ENCODE peak calls at places on chromosome 16, in eight cellular contexts. B is heart left ventricle, M is spleen, N is right lobe of liver, I is A549, E is transverse colon, Q is tibial nerve, X is testis. Y is an unnamed sample. For H3K4me1, the result is how much of the 10 kb centered on the place peaks cover.

GRCh38 chr16:29662729-29663019 is 373 bp upstream of the SPN start:
- DNase-seq in B (no peak), M (peak), N (no peak), I (no peak), E (peak), Q (no peak), X (no peak), Y (no peak)

GRCh38 chr16:73068546-73069401 is 20.8 kb upstream of the ZFHX3 start:
- DNase-seq in B (peak), M (no peak), N (no peak), I (peak), E (peak), Q (peak), X (no peak), Y (peak)

GRCh38 chr16:30567991-30568638 is 3.4 kb downstream of the ZNF688 start:
- DNase-seq in B (no peak), M (peak), N (no peak), I (peak), E (peak), Q (no peak), X (no peak), Y (no peak)

GRCh38 chr16:46859719-46860152 is 24.4 kb upstream of the GPT2 start:
- DNase-seq in B (no peak), M (peak), N (no peak), I (peak), E (peak), Q (no peak), X (no peak), Y (no peak)

GRCh38 chr16:87201052-87201451 is 116.1 kb downstream of the C16orf95 start:
- DNase-seq in B (peak), M (no peak), N (no peak), I (peak), E (peak), Q (peak), X (peak), Y (peak)

GRCh38 chr16:88779406-88780099 is 5.5 kb downstream of the PIEZO1 start:
- DNase-seq in B (peak), M (no peak), N (no peak), I (no peak), E (no peak), Q (no peak), X (no peak), Y (peak)

GRCh38 chr16:72763927-72764628 is 283.9 kb downstream of the ZFHX3 start:
- DNase-seq in B (no peak), M (no peak), N (no peak), I (no peak), E (no peak), Q (no peak), X (no peak), Y (no peak)

GRCh38 chr16:73149329-73149728 is 101.4 kb upstream of the ZFHX3 start:
- DNase-seq in B (no peak), M (no peak), N (peak), I (no peak), E (peak), Q (no peak), X (no peak), Y (no peak)

GRCh38 chr16:4515611-4516233 is 22.9 kb downstream of the CDIP1 start:
- DNase-seq in B (no peak), M (peak), N (no peak), I (no peak), E (no peak), Q (no peak), X (no peak), Y (no peak)

GRCh38 chr16:1204941-1205340 is 20.1 kb downstream of the TPSG1 start:
- DNase-seq in B (no peak), M (no peak), N (no peak), I (no peak), E (no peak), Q (no peak), X (no peak), Y (no peak)

GRCh38 chr16:4373909-4374742 is 2.5 kb downstream of the VASN start:
- DNase-seq in B (peak), M (peak), N (peak), I (peak), E (peak), Q (peak), X (peak), Y (peak)

GRCh38 chr16:27175888-27176287 is 27.4 kb upstream of the KDM8 start:
- DNase-seq in B (no peak), M (no peak), N (no peak), I (peak), E (no peak), Q (no peak), X (no peak), Y (no peak)

GRCh38 chr16:3020247-3020603 is at the start of gene TNFRSF12A:
- DNase-seq in B (peak), M (peak), N (peak), I (peak), E (peak), Q (peak), X (peak), Y (peak)

GRCh38 chr16:57389087-57389468 is 15.5 kb upstream of the CCL17 start:
- DNase-seq in B (no peak), M (no peak), N (no peak), I (no peak), E (no peak), Q (no peak), X (no peak), Y (no peak)

GRCh38 chr16:19588661-19589060 is 33.2 kb downstream of the VPS35L start:
- DNase-seq in B (no peak), M (no peak), N (no peak), I (no peak), E (no peak), Q (no peak), X (no peak), Y (no peak)

GRCh38 chr16:7871371-7871770 is 538.7 kb downstream of the RBFOX1 start:
- DNase-seq in B (no peak), M (no peak), N (no peak), I (no peak), E (no peak), Q (no peak), X (no peak), Y (no peak)

GRCh38 chr16:48117217-48118105 is 38.3 kb downstream of the ABCC12 start:
- DNase-seq in B (no peak), M (peak), N (no peak), I (peak), E (peak), Q (no peak), X (peak), Y (no peak)

GRCh38 chr16:49021136-49021535 is 260.5 kb downstream of the CBLN1 start:
- DNase-seq in B (no peak), M (no peak), N (no peak), I (no peak), E (no peak), Q (no peak), X (no peak), Y (no peak)

GRCh38 chr16:29230671-29231091 is 175.8 kb downstream of the NPIPB11 start:
- DNase-seq in B (no peak), M (no peak), N (no peak), I (no peak), E (no peak), Q (no peak), X (no peak), Y (no peak)

GRCh38 chr16:87391324-87391949 is 699 bp upstream of the MAP1LC3B start:
- DNase-seq in B (peak), M (peak), N (peak), I (peak), E (peak), Q (peak), X (peak), Y (peak)

GRCh38 chr16:11585460-11586374 is 1.0 kb downstream of the LITAF start:
- DNase-seq in B (no peak), M (peak), N (peak), I (peak), E (peak), Q (no peak), X (peak), Y (peak)

GRCh38 chr16:82085380-82085779 is 50.3 kb downstream of the HSD17B2 start:
- DNase-seq in B (no peak), M (no peak), N (no peak), I (no peak), E (no peak), Q (no peak), X (no peak), Y (no peak)

GRCh38 chr16:11003141-11003540 is 58.8 kb downstream of the CLEC16A start:
- DNase-seq in B (no peak), M (no peak), N (no peak), I (no peak), E (no peak), Q (no peak), X (no peak), Y (no peak)

GRCh38 chr16:25079637-25080375 is 31.7 kb upstream of the LCMT1 start:
- DNase-seq in B (no peak), M (no peak), N (no peak), I (no peak), E (no peak), Q (no peak), X (no peak), Y (no peak)

GRCh38 chr16:81310045-81310644 is 4.6 kb upstream of the GAN start:
- DNase-seq in B (no peak), M (no peak), N (no peak), I (no peak), E (no peak), Q (no peak), X (no peak), Y (no peak)

GRCh38 chr16:58025351-58026138 is at the start of gene MMP15:
- DNase-seq in B (peak), M (peak), N (peak), I (peak), E (peak), Q (no peak), X (peak), Y (peak)

GRCh38 chr16:14057878-14058382 is 13.2 kb upstream of the MRTFB start:
- DNase-seq in B (peak), M (no peak), N (no peak), I (no peak), E (no peak), Q (no peak), X (peak), Y (peak)

GRCh38 chr16:19700319-19700781 is 17.7 kb downstream of the KNOP1 start:
- DNase-seq in B (no peak), M (peak), N (peak), I (peak), E (peak), Q (no peak), X (peak), Y (peak)

GRCh38 chr16:66427871-66428681 is 981 bp downstream of the BEAN1 start:
- DNase-seq in B (no peak), M (no peak), N (no peak), I (no peak), E (no peak), Q (no peak), X (no peak), Y (no peak)

GRCh38 chr16:89406277-89406888 is 84.0 kb downstream of the ANKRD11 start:
- DNase-seq in B (no peak), M (no peak), N (no peak), I (no peak), E (no peak), Q (no peak), X (no peak), Y (no peak)

GRCh38 chr16:87965417-87965816 is 14.2 kb downstream of the BANP start:
- DNase-seq in B (no peak), M (no peak), N (no peak), I (no peak), E (no peak), Q (no peak), X (no peak), Y (no peak)

GRCh38 chr16:23302045-23302956 is at the start of gene SCNN1B:
- DNase-seq in B (no peak), M (no peak), N (no peak), I (no peak), E (peak), Q (no peak), X (no peak), Y (no peak)

GRCh38 chr16:89923640-89924297 is 627 bp downstream of the TUBB3 start:
- DNase-seq in B (no peak), M (no peak), N (no peak), I (no peak), E (no peak), Q (no peak), X (no peak), Y (no peak)

GRCh38 chr16:28103516-28104170 is 40.1 kb upstream of the GSG1L start:
- DNase-seq in B (no peak), M (peak), N (no peak), I (no peak), E (no peak), Q (no peak), X (no peak), Y (no peak)

GRCh38 chr16:6492742-6493141 is 839.9 kb upstream of the RBFOX1 start:
- DNase-seq in B (no peak), M (no peak), N (no peak), I (no peak), E (no peak), Q (no peak), X (no peak), Y (no peak)

GRCh38 chr16:87297918-87298631 is 19.1 kb downstream of the C16orf95 start:
- DNase-seq in B (no peak), M (peak), N (no peak), I (no peak), E (no peak), Q (no peak), X (peak), Y (no peak)

GRCh38 chr16:727291-727977 is 528 bp downstream of the HAGHL start:
- DNase-seq in B (no peak), M (peak), N (no peak), I (no peak), E (peak), Q (no peak), X (no peak), Y (no peak)

GRCh38 chr16:9113707-9114106 is 22.3 kb downstream of the HAPSTR1 start:
- DNase-seq in B (no peak), M (no peak), N (no peak), I (no peak), E (no peak), Q (no peak), X (no peak), Y (no peak)
- H3K4me1 ChIP-seq in B (half or more), M (half or more), N (under half), I (half or more), E (under half), Q (half or more), X (under half), Y (under half)

GRCh38 chr16:85687651-85688471 is 893 bp downstream of the GINS2 start:
- DNase-seq in B (no peak), M (peak), N (no peak), I (no peak), E (peak), Q (no peak), X (no peak), Y (no peak)
- H3K4me3 ChIP-seq in B (peak), M (no peak), N (no peak), I (peak), E (peak), Q (no peak), X (peak), Y (peak)

DNA sequence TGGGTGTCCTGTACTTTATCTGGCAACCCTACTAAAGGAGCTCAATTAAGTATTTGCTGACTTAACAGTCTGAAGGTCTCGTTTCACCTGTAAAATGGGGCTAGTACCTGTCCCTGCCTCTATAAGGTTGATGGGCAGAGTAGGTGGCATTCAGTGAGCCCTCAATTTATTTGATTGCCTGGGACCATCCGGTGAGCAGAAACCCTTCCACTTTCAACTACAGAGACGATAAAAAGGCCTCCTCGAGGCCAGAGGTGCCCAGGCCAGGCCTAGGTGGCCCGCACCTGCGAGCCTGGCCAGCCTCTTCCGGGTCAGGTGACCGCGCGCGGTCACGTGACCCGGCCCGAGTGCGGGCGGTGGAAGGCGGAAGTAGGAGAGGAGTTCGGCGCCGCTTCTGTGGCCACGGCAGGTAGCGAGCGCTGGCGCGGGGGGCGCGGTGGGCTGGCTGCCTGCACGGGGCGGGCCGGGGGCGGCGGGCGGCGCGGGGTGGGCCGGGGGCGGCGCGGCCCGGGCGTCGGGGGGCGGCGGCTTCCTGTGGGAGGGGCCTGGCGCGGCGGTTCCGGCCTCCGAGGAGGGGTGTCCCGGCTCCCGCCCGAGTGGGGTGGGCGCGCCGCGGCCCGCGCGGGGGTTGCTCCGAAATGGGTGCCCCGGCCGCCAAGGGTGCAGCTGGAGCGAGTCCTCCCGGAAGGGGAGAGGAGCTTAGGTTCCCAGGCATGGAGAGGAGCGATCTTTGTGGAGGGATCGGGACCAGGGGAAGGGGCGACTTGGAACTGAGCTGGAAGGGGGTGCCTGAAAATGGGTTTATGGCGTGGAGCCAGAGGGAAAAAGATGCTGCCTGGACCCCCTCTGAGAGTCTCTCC is at the start of gene WWP2:
- DNase-seq in B (peak), M (peak), N (peak), I (peak), E (peak), Q (peak), X (peak), Y (peak)
- TF ChIP-seq POLR2A in B (peak), M (peak), N (peak), I (peak), E (peak), Q (peak), X (no peak), Y (peak)

GRCh38 chr16:50610331-50611262 is 62.4 kb downstream of the NKD1 start:
- DNase-seq in B (no peak), M (no peak), N (no peak), I (no peak), E (no peak), Q (no peak), X (no peak), Y (no peak)

GRCh38 chr16:50607970-50608557 is 59.9 kb downstream of the NKD1 start:
- DNase-seq in B (no peak), M (no peak), N (no peak), I (no peak), E (no peak), Q (no peak), X (no peak), Y (no peak)

GRCh38 chr16:50611332-50611934 is 63.2 kb downstream of the NKD1 start:
- DNase-seq in B (no peak), M (no peak), N (no peak), I (no peak), E (no peak), Q (no peak), X (no peak), Y (no peak)

GRCh38 chr16:50607447-50607846 is 59.3 kb downstream of the NKD1 start:
- DNase-seq in B (no peak), M (no peak), N (no peak), I (no peak), E (no peak), Q (no peak), X (no peak), Y (no peak)

DNA sequence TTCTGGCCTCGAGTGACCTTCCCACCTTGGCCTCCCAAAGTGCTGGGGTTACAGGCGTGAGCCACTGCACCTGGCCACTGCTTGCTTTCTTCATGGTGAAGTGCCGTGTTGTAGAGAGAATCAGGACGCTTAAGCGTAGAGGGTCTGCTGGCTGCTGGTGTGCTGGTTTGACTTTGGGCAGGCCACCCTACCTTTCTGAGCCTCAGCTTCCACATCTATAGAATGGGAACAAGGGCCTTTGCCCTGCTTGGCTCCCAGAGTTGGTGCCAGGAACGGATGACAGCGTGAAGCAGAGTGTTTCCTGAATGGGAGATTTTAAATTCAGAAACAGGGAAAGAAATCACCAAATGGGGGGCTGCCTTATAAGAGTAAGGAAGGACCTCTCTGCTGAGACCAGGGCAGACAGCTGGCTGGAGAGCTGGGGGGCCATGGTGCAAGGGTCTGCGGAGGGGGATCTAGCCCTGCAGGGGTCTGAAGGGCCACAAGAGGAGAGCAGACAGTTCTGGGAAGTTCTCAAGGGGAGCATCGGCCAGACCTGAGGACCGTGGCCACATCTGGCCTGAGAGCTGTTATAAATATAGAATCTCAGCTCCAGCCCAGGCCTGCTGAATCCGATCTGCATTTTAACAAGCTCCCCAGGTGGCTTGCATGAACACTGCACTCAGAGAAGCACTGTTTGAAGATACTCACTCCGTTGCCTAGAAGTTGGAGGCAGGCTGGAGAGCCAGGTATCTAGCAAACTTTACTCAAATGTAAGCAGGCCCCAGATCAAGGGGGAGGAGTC is 61.0 kb downstream of the NKD1 start:
- DNase-seq in B (no peak), M (no peak), N (no peak), I (no peak), E (no peak), Q (no peak), X (peak), Y (no peak)
- H3K4me1 ChIP-seq in B (under half), M (under half), N (under half), I (under half), E (under half), Q (under half), X (under half), Y (under half)

GRCh38 chr16:15434425-15435215 is at the start of gene BMERB1:
- DNase-seq in B (peak), M (peak), N (peak), I (peak), E (peak), Q (peak), X (peak), Y (peak)
- H3K4me3 ChIP-seq in B (peak), M (peak), N (peak), I (peak), E (peak), Q (peak), X (peak), Y (peak)

DNA sequence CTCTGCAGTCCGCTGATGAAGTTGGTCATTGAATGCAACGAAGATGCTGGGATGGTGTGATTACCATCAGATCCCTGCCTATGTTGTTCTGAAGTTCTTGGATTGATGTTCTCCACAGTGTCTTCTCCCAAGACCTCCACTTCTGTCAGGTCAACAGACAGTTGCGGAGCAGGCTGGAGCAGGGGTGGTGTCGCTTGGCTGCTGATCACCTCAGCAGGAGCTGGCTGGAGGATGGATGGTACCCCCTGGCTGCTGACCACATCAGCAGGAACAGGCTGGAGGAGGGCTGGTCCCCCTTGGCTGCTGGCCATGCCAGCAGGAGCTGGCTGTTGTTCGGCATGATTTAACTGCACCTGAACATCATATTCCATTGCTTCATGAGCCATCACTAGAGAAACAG is 5.6 kb downstream of the RFWD3 start:
- DNase-seq in B (no peak), M (no peak), N (no peak), I (no peak), E (no peak), Q (no peak), X (no peak), Y (no peak)
- TF ChIP-seq POLR2A in B (no peak), M (no peak), N (no peak), I (no peak), E (no peak), Q (no peak), X (no peak), Y (no peak)

GRCh38 chr16:70751593-70751992 is 49.4 kb downstream of the VAC14 start:
- DNase-seq in B (no peak), M (peak), N (peak), I (no peak), E (peak), Q (no peak), X (no peak), Y (no peak)
- H3K4me1 ChIP-seq in B (half or more), M (under half), N (half or more), I (half or more), E (half or more), Q (under half), X (under half), Y (under half)